ENCODE peak calls at places on chromosomes 5 and 9, in four cellular contexts. B, M, P and E are unnamed samples.
A peak's percentile ranks its signal among the peaks of the same experiment; 100 is the strongest.

GRCh38 chr5:9494321-9494720 is 51.6 kb downstream of the SEMA5A start:
- DNase-seq in B (no peak), P (no peak), M (peak; percentile 20), E (no peak)

GRCh38 chr9:135877776-135878527 is 29.4 kb downstream of the CAMSAP1 start:
- DNase-seq in B (no peak), P (no peak), M (no peak), E (no peak)

GRCh38 chr5:140821375-140822280 is at the start of gene PCDHA5:
- DNase-seq in B (peak; percentile 31), M (no peak), P (no peak), E (no peak)

GRCh38 chr9:87324613-87325194 is 173.0 kb upstream of the DAPK1 start:
- DNase-seq in P (peak; percentile 5), B (peak; percentile 44), M (peak; percentile 64), E (no peak)

GRCh38 chr5:102627311-102627710 is 127.8 kb upstream of the PAM start:
- DNase-seq in B (no peak), P (no peak), M (no peak), E (no peak)

GRCh38 chr5:145463634-145464033 is 371.5 kb downstream of the PRELID2 start:
- DNase-seq in B (no peak), P (no peak), M (no peak), E (no peak)

GRCh38 chr5:122076023-122076422 is 2.0 kb downstream of the LOX start:
- DNase-seq in M (no peak), P (no peak), B (no peak), E (no peak)

GRCh38 chr9:121686930-121687541 is 35.6 kb downstream of the DAB2IP start:
- DNase-seq in M (peak; percentile 85), B (peak; percentile 72), P (peak; percentile 8), E (no peak)

GRCh38 chr5:95778713-95779426 is 43.7 kb downstream of the GLRX start:
- DNase-seq in P (no peak), B (no peak), M (no peak), E (no peak)

GRCh38 chr5:82345108-82345507 is 67.0 kb upstream of the RPS23 start:
- DNase-seq in M (no peak), P (no peak), B (no peak), E (no peak)

DNA sequence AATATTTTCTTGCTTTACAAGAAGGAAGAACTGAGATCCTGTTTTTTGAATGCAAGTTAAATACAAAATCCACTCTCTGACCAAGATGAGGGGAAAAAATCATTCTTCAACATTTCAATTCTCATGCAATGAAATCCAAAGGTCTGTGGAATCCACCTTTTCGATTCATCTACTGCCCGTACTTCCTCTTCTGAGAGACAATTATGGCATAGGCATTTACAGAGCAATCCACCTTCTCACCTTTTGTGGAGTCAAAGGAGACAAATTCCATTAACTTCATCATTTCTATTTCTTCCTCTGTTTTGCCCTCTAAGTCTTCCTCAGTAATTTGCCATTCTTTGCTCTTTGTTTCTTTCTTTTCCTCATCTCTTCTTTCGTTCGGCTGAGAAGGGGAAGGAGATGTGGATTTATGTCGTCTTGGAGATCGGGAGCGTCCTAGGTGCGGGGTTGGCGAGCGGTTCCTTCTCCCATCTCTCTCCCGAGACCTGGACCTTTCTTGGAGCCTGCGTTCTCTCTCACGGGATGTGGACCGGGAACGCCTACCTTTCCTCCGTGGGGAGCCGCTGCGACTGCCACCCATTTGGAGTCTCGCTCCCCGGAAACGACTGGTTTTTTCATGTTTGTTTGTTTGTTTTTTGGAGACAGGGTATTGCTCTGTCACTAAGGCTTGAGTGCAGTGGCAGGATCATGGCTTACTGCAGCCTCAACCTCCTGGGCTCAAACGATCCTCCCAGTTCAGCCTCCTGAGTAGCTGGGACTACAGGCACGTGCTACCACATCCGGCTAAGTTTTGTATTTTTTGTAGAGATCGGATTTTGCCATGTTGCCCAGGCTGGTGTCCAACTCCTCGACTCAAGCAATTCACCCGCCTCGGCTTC is 24.3 kb upstream of the AFF4 start:
- DNase-seq in M (no peak), B (no peak), P (no peak), E (peak; percentile 46)
- TF ChIP-seq MAX in M (no peak), B (no peak), P (no peak), E (no peak)

GRCh38 chr9:89881431-89881830 is 276.6 kb downstream of the GADD45G start:
- DNase-seq in M (no peak), B (no peak), P (no peak), E (no peak)
- TF ChIP-seq NRF1 in M (no peak), B (no peak), P (no peak), E (no peak)

DNA sequence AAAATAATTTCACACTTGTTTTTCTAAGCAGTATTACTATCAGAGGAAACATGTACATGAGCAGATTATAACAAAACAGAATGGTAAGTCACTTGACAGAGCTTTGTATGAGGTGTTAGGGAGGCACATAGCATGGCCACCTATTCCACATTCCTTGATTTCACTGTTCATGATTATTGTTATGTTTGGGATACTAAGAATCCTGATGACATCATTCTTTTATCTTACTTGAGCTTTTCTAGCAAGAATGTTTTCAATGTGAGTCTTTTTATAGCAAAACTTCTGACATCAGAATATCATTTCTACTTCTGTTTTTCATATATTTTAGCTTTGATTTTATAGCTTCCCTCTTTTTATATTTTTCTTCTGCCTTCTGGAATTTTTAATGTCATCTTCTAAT is 208.2 kb downstream of the DMRTA1 start:
- DNase-seq in B (no peak), P (no peak), M (no peak), E (no peak)
- H2AFZ ChIP-seq in B (no peak overlapping the region), P (no peak overlapping the region), M (no peak overlapping the region), E (no peak overlapping the region)

GRCh38 chr5:14663734-14664269 is 716 bp upstream of the OTULIN start:
- DNase-seq in P (no peak), B (peak; percentile 36), M (peak; percentile 54), E (no peak)
- TF ChIP-seq MAX in P (no peak), B (no peak), M (no peak), E (no peak)

GRCh38 chr5:13316191-13316590 is 628.3 kb downstream of the DNAH5 start:
- DNase-seq in B (no peak), P (no peak), M (no peak), E (no peak)
- TF ChIP-seq NRF1 in B (no peak), P (no peak), M (no peak), E (no peak)

DNA sequence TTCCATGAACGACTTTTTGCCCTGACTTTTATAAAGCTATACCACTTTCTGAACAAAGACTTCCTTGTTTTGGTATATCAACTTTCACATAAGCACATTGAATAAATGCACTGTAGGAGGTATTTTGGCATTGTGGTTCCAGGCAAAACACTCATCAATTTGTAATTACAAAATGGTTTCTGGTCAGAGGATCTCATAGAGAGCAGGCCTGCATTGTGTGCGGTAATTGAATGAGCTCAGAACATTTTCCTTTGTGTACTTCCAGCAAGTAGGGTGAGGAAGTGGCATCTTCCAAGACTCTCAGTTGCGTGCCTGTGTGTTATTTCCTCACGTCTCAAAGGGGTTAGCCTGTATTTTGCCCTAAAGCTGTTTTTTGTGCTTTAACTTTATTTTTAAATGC is 89.2 kb downstream of the PDE6A start:
- DNase-seq in P (no peak), M (no peak), B (no peak), E (no peak)
- H2AFZ ChIP-seq in P (no peak overlapping the region), M (no peak overlapping the region), B (no peak overlapping the region), E (no peak overlapping the region)